ENCODE peak calls at places on chromosome X, in ten cellular contexts. One of them, this sample, is unnamed.
A peak's percentile ranks its signal among the peaks of the same experiment; 100 is the strongest.

GRCh38 chrX:97159916-97160800 is 276.4 kb downstream of the RPA4 start:
- DNase-seq in GM03348: no peak
- DNase-seq in fibroblast of the conjunctiva: no peak
- DNase-seq in H7: no peak
- DNase-seq in lower leg skin: no peak
- DNase-seq in HFFc6: no peak
- DNase-seq in activated CD4-positive, CD25-positive, alpha-beta regulatory T cell: no peak
- DNase-seq in naive thymus-derived CD8-positive, alpha-beta T cell: no peak
- DNase-seq in iPS-NIHi11: peak; percentile 3
- DNase-seq in left lobe of liver: no peak
- DNase-seq in this sample: no peak

GRCh38 chrX:23392195-23392594 is 57.5 kb downstream of the PTCHD1 start:
- DNase-seq in GM03348: no peak
- DNase-seq in fibroblast of the conjunctiva: no peak
- DNase-seq in H7: no peak
- DNase-seq in lower leg skin: no peak
- DNase-seq in HFFc6: no peak
- DNase-seq in activated CD4-positive, CD25-positive, alpha-beta regulatory T cell: no peak
- DNase-seq in naive thymus-derived CD8-positive, alpha-beta T cell: no peak
- DNase-seq in iPS-NIHi11: no peak
- DNase-seq in left lobe of liver: no peak
- DNase-seq in this sample: no peak

GRCh38 chrX:57119416-57119815 is 1.9 kb downstream of the SPIN2B start:
- DNase-seq in GM03348: no peak
- DNase-seq in fibroblast of the conjunctiva: no peak
- DNase-seq in H7: no peak
- DNase-seq in lower leg skin: no peak
- DNase-seq in HFFc6: no peak
- DNase-seq in activated CD4-positive, CD25-positive, alpha-beta regulatory T cell: no peak
- DNase-seq in naive thymus-derived CD8-positive, alpha-beta T cell: no peak
- DNase-seq in iPS-NIHi11: no peak
- DNase-seq in left lobe of liver: no peak
- DNase-seq in this sample: no peak

GRCh38 chrX:132406106-132406505 is 82.7 kb downstream of the MBNL3 start:
- DNase-seq in GM03348: no peak
- DNase-seq in fibroblast of the conjunctiva: no peak
- DNase-seq in H7: no peak
- DNase-seq in lower leg skin: no peak
- DNase-seq in HFFc6: no peak
- DNase-seq in activated CD4-positive, CD25-positive, alpha-beta regulatory T cell: no peak
- DNase-seq in naive thymus-derived CD8-positive, alpha-beta T cell: no peak
- DNase-seq in iPS-NIHi11: no peak
- DNase-seq in left lobe of liver: no peak
- DNase-seq in this sample: no peak

GRCh38 chrX:136778020-136778419 is 2.7 kb downstream of the ARHGEF6 start:
- DNase-seq in GM03348: no peak
- DNase-seq in fibroblast of the conjunctiva: no peak
- DNase-seq in H7: no peak
- DNase-seq in lower leg skin: no peak
- DNase-seq in HFFc6: no peak
- DNase-seq in activated CD4-positive, CD25-positive, alpha-beta regulatory T cell: no peak
- DNase-seq in naive thymus-derived CD8-positive, alpha-beta T cell: no peak
- DNase-seq in iPS-NIHi11: no peak
- DNase-seq in left lobe of liver: no peak
- DNase-seq in this sample: no peak

GRCh38 chrX:8404443-8404842 is 60.2 kb upstream of the VCX3B start:
- DNase-seq in GM03348: no peak
- DNase-seq in fibroblast of the conjunctiva: no peak
- DNase-seq in H7: no peak
- DNase-seq in lower leg skin: no peak
- DNase-seq in HFFc6: no peak
- DNase-seq in activated CD4-positive, CD25-positive, alpha-beta regulatory T cell: no peak
- DNase-seq in naive thymus-derived CD8-positive, alpha-beta T cell: no peak
- DNase-seq in iPS-NIHi11: no peak
- DNase-seq in left lobe of liver: no peak
- DNase-seq in this sample: no peak

GRCh38 chrX:15761564-15762191 is 23.6 kb downstream of the CA5B start:
- DNase-seq in GM03348: peak; percentile 40
- DNase-seq in fibroblast of the conjunctiva: no peak
- DNase-seq in H7: peak; percentile 77
- DNase-seq in lower leg skin: no peak
- DNase-seq in HFFc6: peak; percentile 8
- DNase-seq in activated CD4-positive, CD25-positive, alpha-beta regulatory T cell: no peak
- DNase-seq in naive thymus-derived CD8-positive, alpha-beta T cell: peak; percentile 4
- DNase-seq in iPS-NIHi11: peak; percentile 41
- DNase-seq in left lobe of liver: no peak
- DNase-seq in this sample: no peak

GRCh38 chrX:18461431-18461830 is 36.0 kb downstream of the CDKL5 start:
- DNase-seq in GM03348: no peak
- DNase-seq in fibroblast of the conjunctiva: no peak
- DNase-seq in H7: no peak
- DNase-seq in lower leg skin: no peak
- DNase-seq in HFFc6: no peak
- DNase-seq in activated CD4-positive, CD25-positive, alpha-beta regulatory T cell: no peak
- DNase-seq in naive thymus-derived CD8-positive, alpha-beta T cell: no peak
- DNase-seq in iPS-NIHi11: no peak
- DNase-seq in left lobe of liver: no peak
- DNase-seq in this sample: no peak

GRCh38 chrX:154436597-154437397 is at the start of gene GDI1:
- DNase-seq in GM03348: peak; percentile 90
- DNase-seq in fibroblast of the conjunctiva: no peak
- DNase-seq in H7: peak; percentile 94
- DNase-seq in lower leg skin: no peak
- DNase-seq in HFFc6: peak; percentile 47
- DNase-seq in activated CD4-positive, CD25-positive, alpha-beta regulatory T cell: peak; percentile 18
- DNase-seq in naive thymus-derived CD8-positive, alpha-beta T cell: peak; percentile 45
- DNase-seq in iPS-NIHi11: peak; percentile 83
- DNase-seq in left lobe of liver: peak; percentile 60
- DNase-seq in this sample: no peak

GRCh38 chrX:97628807-97629596 is 745.3 kb downstream of the RPA4 start:
- DNase-seq in GM03348: no peak
- DNase-seq in fibroblast of the conjunctiva: no peak
- DNase-seq in H7: no peak
- DNase-seq in lower leg skin: no peak
- DNase-seq in HFFc6: no peak
- DNase-seq in activated CD4-positive, CD25-positive, alpha-beta regulatory T cell: no peak
- DNase-seq in naive thymus-derived CD8-positive, alpha-beta T cell: no peak
- DNase-seq in iPS-NIHi11: no peak
- DNase-seq in left lobe of liver: no peak
- DNase-seq in this sample: no peak

GRCh38 chrX:134144231-134144630 is 92.8 kb upstream of the CCDC160 start:
- DNase-seq in GM03348: peak; percentile 1
- DNase-seq in fibroblast of the conjunctiva: peak; percentile 1
- DNase-seq in H7: no peak
- DNase-seq in lower leg skin: no peak
- DNase-seq in HFFc6: no peak
- DNase-seq in activated CD4-positive, CD25-positive, alpha-beta regulatory T cell: no peak
- DNase-seq in naive thymus-derived CD8-positive, alpha-beta T cell: no peak
- DNase-seq in iPS-NIHi11: no peak
- DNase-seq in left lobe of liver: no peak
- DNase-seq in this sample: no peak

GRCh38 chrX:13398073-13398823 is 78.4 kb upstream of the ATXN3L start:
- DNase-seq in GM03348: peak; percentile 75
- DNase-seq in fibroblast of the conjunctiva: peak; percentile 97
- DNase-seq in H7: no peak
- DNase-seq in lower leg skin: peak; percentile 35
- DNase-seq in HFFc6: peak; percentile 98
- DNase-seq in activated CD4-positive, CD25-positive, alpha-beta regulatory T cell: no peak
- DNase-seq in naive thymus-derived CD8-positive, alpha-beta T cell: no peak
- DNase-seq in iPS-NIHi11: peak; percentile 31
- DNase-seq in left lobe of liver: no peak
- DNase-seq in this sample: peak; percentile 98

GRCh38 chrX:40809210-40809609 is 73.9 kb upstream of the MED14 start:
- DNase-seq in GM03348: peak; percentile 24
- DNase-seq in fibroblast of the conjunctiva: no peak
- DNase-seq in H7: no peak
- DNase-seq in lower leg skin: no peak
- DNase-seq in HFFc6: peak; percentile 2
- DNase-seq in activated CD4-positive, CD25-positive, alpha-beta regulatory T cell: no peak
- DNase-seq in naive thymus-derived CD8-positive, alpha-beta T cell: no peak
- DNase-seq in iPS-NIHi11: no peak
- DNase-seq in left lobe of liver: no peak
- DNase-seq in this sample: no peak

GRCh38 chrX:37926700-37927099 is 79.3 kb upstream of the DYNLT3 start:
- DNase-seq in GM03348: peak; percentile 29
- DNase-seq in fibroblast of the conjunctiva: peak; percentile 23
- DNase-seq in H7: peak; percentile 3
- DNase-seq in lower leg skin: no peak
- DNase-seq in HFFc6: peak; percentile 32
- DNase-seq in activated CD4-positive, CD25-positive, alpha-beta regulatory T cell: no peak
- DNase-seq in naive thymus-derived CD8-positive, alpha-beta T cell: no peak
- DNase-seq in iPS-NIHi11: peak; percentile 15
- DNase-seq in left lobe of liver: no peak
- DNase-seq in this sample: peak; percentile 8

GRCh38 chrX:118520206-118520857 is 24.7 kb downstream of the DOCK11 start:
- DNase-seq in GM03348: peak; percentile 56
- DNase-seq in fibroblast of the conjunctiva: peak; percentile 78
- DNase-seq in H7: no peak
- DNase-seq in lower leg skin: no peak
- DNase-seq in HFFc6: peak; percentile 65
- DNase-seq in activated CD4-positive, CD25-positive, alpha-beta regulatory T cell: no peak
- DNase-seq in naive thymus-derived CD8-positive, alpha-beta T cell: no peak
- DNase-seq in iPS-NIHi11: no peak
- DNase-seq in left lobe of liver: no peak
- DNase-seq in this sample: peak; percentile 43

GRCh38 chrX:73206366-73206765 is 8.3 kb downstream of the NAP1L2 start:
- DNase-seq in GM03348: no peak
- DNase-seq in fibroblast of the conjunctiva: no peak
- DNase-seq in H7: no peak
- DNase-seq in lower leg skin: no peak
- DNase-seq in HFFc6: no peak
- DNase-seq in activated CD4-positive, CD25-positive, alpha-beta regulatory T cell: no peak
- DNase-seq in naive thymus-derived CD8-positive, alpha-beta T cell: no peak
- DNase-seq in iPS-NIHi11: no peak
- DNase-seq in left lobe of liver: no peak
- DNase-seq in this sample: no peak

GRCh38 chrX:150773634-150774033 is 80.4 kb downstream of the MTMR1 start:
- DNase-seq in GM03348: no peak
- DNase-seq in fibroblast of the conjunctiva: no peak
- DNase-seq in H7: no peak
- DNase-seq in lower leg skin: no peak
- DNase-seq in HFFc6: no peak
- DNase-seq in activated CD4-positive, CD25-positive, alpha-beta regulatory T cell: no peak
- DNase-seq in naive thymus-derived CD8-positive, alpha-beta T cell: no peak
- DNase-seq in iPS-NIHi11: no peak
- DNase-seq in left lobe of liver: peak; percentile 49
- DNase-seq in this sample: no peak

GRCh38 chrX:123648028-123648810 is 84.6 kb downstream of the THOC2 start:
- DNase-seq in GM03348: peak; percentile 4
- DNase-seq in fibroblast of the conjunctiva: peak; percentile 17
- DNase-seq in H7: peak; percentile 36
- DNase-seq in lower leg skin: no peak
- DNase-seq in HFFc6: no peak
- DNase-seq in activated CD4-positive, CD25-positive, alpha-beta regulatory T cell: no peak
- DNase-seq in naive thymus-derived CD8-positive, alpha-beta T cell: peak; percentile 33
- DNase-seq in iPS-NIHi11: peak; percentile 45
- DNase-seq in left lobe of liver: no peak
- DNase-seq in this sample: peak; percentile 19

GRCh38 chrX:124504106-124504983 is 158.0 kb downstream of the SH2D1A start:
- DNase-seq in GM03348: peak; percentile 5
- DNase-seq in fibroblast of the conjunctiva: peak; percentile 1
- DNase-seq in H7: no peak
- DNase-seq in lower leg skin: no peak
- DNase-seq in HFFc6: no peak
- DNase-seq in activated CD4-positive, CD25-positive, alpha-beta regulatory T cell: no peak
- DNase-seq in naive thymus-derived CD8-positive, alpha-beta T cell: no peak
- DNase-seq in iPS-NIHi11: no peak
- DNase-seq in left lobe of liver: no peak
- DNase-seq in this sample: no peak

GRCh38 chrX:3548743-3549441 is 164.6 kb downstream of the PRKX start:
- DNase-seq in GM03348: peak; percentile 47
- DNase-seq in fibroblast of the conjunctiva: peak; percentile 68
- DNase-seq in H7: no peak
- DNase-seq in lower leg skin: no peak
- DNase-seq in HFFc6: peak; percentile 62
- DNase-seq in activated CD4-positive, CD25-positive, alpha-beta regulatory T cell: no peak
- DNase-seq in naive thymus-derived CD8-positive, alpha-beta T cell: no peak
- DNase-seq in iPS-NIHi11: no peak
- DNase-seq in left lobe of liver: no peak
- DNase-seq in this sample: peak; percentile 78

GRCh38 chrX:150198776-150199175 is 164.3 kb upstream of the MAMLD1 start:
- DNase-seq in GM03348: no peak
- DNase-seq in fibroblast of the conjunctiva: no peak
- DNase-seq in H7: no peak
- DNase-seq in lower leg skin: no peak
- DNase-seq in HFFc6: peak; percentile 22
- DNase-seq in activated CD4-positive, CD25-positive, alpha-beta regulatory T cell: no peak
- DNase-seq in naive thymus-derived CD8-positive, alpha-beta T cell: no peak
- DNase-seq in iPS-NIHi11: no peak
- DNase-seq in left lobe of liver: no peak
- DNase-seq in this sample: no peak

GRCh38 chrX:110795645-110796510 is at the start of gene CHRDL1:
- DNase-seq in GM03348: peak; percentile 36
- DNase-seq in fibroblast of the conjunctiva: no peak
- DNase-seq in H7: peak; percentile 87
- DNase-seq in lower leg skin: no peak
- DNase-seq in HFFc6: no peak
- DNase-seq in activated CD4-positive, CD25-positive, alpha-beta regulatory T cell: no peak
- DNase-seq in naive thymus-derived CD8-positive, alpha-beta T cell: no peak
- DNase-seq in iPS-NIHi11: peak; percentile 61
- DNase-seq in left lobe of liver: peak; percentile 37
- DNase-seq in this sample: no peak

GRCh38 chrX:9495496-9495895 is 30.6 kb downstream of the TBL1X start:
- DNase-seq in GM03348: no peak
- DNase-seq in fibroblast of the conjunctiva: no peak
- DNase-seq in H7: no peak
- DNase-seq in lower leg skin: no peak
- DNase-seq in HFFc6: no peak
- DNase-seq in activated CD4-positive, CD25-positive, alpha-beta regulatory T cell: no peak
- DNase-seq in naive thymus-derived CD8-positive, alpha-beta T cell: no peak
- DNase-seq in iPS-NIHi11: no peak
- DNase-seq in left lobe of liver: no peak
- DNase-seq in this sample: no peak

GRCh38 chrX:130799393-130799792 is 103.6 kb downstream of the ENOX2 start:
- DNase-seq in GM03348: peak; percentile 3
- DNase-seq in fibroblast of the conjunctiva: no peak
- DNase-seq in H7: no peak
- DNase-seq in lower leg skin: no peak
- DNase-seq in HFFc6: peak; percentile 1
- DNase-seq in activated CD4-positive, CD25-positive, alpha-beta regulatory T cell: no peak
- DNase-seq in naive thymus-derived CD8-positive, alpha-beta T cell: no peak
- DNase-seq in iPS-NIHi11: no peak
- DNase-seq in left lobe of liver: no peak
- DNase-seq in this sample: no peak

GRCh38 chrX:45669715-45670360 is 469.2 kb upstream of the DIPK2B start:
- DNase-seq in GM03348: peak; percentile 20
- DNase-seq in fibroblast of the conjunctiva: no peak
- DNase-seq in H7: no peak
- DNase-seq in lower leg skin: no peak
- DNase-seq in HFFc6: no peak
- DNase-seq in activated CD4-positive, CD25-positive, alpha-beta regulatory T cell: no peak
- DNase-seq in naive thymus-derived CD8-positive, alpha-beta T cell: no peak
- DNase-seq in iPS-NIHi11: no peak
- DNase-seq in left lobe of liver: no peak
- DNase-seq in this sample: no peak

GRCh38 chrX:129726307-129727111 is 12.3 kb upstream of the XPNPEP2 start:
- DNase-seq in GM03348: peak; percentile 61
- DNase-seq in fibroblast of the conjunctiva: peak; percentile 49
- DNase-seq in H7: peak; percentile 85
- DNase-seq in lower leg skin: peak; percentile 37
- DNase-seq in HFFc6: peak; percentile 53
- DNase-seq in activated CD4-positive, CD25-positive, alpha-beta regulatory T cell: no peak
- DNase-seq in naive thymus-derived CD8-positive, alpha-beta T cell: no peak
- DNase-seq in iPS-NIHi11: peak; percentile 60
- DNase-seq in left lobe of liver: peak; percentile 62
- DNase-seq in this sample: no peak

GRCh38 chrX:17377795-17378194 is 2.8 kb downstream of the NHS start:
- DNase-seq in GM03348: peak; percentile 1
- DNase-seq in fibroblast of the conjunctiva: no peak
- DNase-seq in H7: peak; percentile 49
- DNase-seq in lower leg skin: no peak
- DNase-seq in HFFc6: no peak
- DNase-seq in activated CD4-positive, CD25-positive, alpha-beta regulatory T cell: no peak
- DNase-seq in naive thymus-derived CD8-positive, alpha-beta T cell: no peak
- DNase-seq in iPS-NIHi11: no peak
- DNase-seq in left lobe of liver: no peak
- DNase-seq in this sample: no peak

GRCh38 chrX:119478504-119478903 is 10.3 kb downstream of the SLC25A5 start:
- DNase-seq in GM03348: no peak
- DNase-seq in fibroblast of the conjunctiva: no peak
- DNase-seq in H7: no peak
- DNase-seq in lower leg skin: no peak
- DNase-seq in HFFc6: no peak
- DNase-seq in activated CD4-positive, CD25-positive, alpha-beta regulatory T cell: no peak
- DNase-seq in naive thymus-derived CD8-positive, alpha-beta T cell: no peak
- DNase-seq in iPS-NIHi11: no peak
- DNase-seq in left lobe of liver: no peak
- DNase-seq in this sample: no peak

This sample was measured in AG09319.